ENCODE peak calls at places on chromosomes 11 and 22, in six cellular contexts. One of them, this sample, is unnamed.

GRCh38 chr11:4695442-4695841 is 2.2 kb downstream of the OR51E2 start:
- DNase-seq in HepG2: no peak
- DNase-seq in GM12878: no peak
- DNase-seq in GM12892: no peak
- DNase-seq in K562: no peak
- DNase-seq in H1: no peak
- DNase-seq in this sample: no peak

GRCh38 chr11:507727-508515 is 879 bp upstream of the RNH1 start:
- DNase-seq in GM12892: no peak
- DNase-seq in H1: no peak
- DNase-seq in GM12878: no peak
- DNase-seq in HepG2: no peak
- DNase-seq in K562: no peak
- DNase-seq in this sample: no peak

GRCh38 chr11:66625752-66626149 is 9.3 kb downstream of the RBM14 start:
- DNase-seq in GM12892: no peak
- DNase-seq in H1: no peak
- DNase-seq in HepG2: no peak
- DNase-seq in K562: no peak
- DNase-seq in GM12878: no peak
- DNase-seq in this sample: no peak

GRCh38 chr11:114090976-114091375 is 31.5 kb downstream of the ZBTB16 start:
- DNase-seq in H1: no peak
- DNase-seq in GM12878: no peak
- DNase-seq in HepG2: no peak
- DNase-seq in GM12892: no peak
- DNase-seq in K562: no peak
- DNase-seq in this sample: no peak

GRCh38 chr22:29341056-29341848 is 25.8 kb upstream of the RASL10A start:
- DNase-seq in HepG2: no peak
- DNase-seq in GM12892: no peak
- DNase-seq in K562: no peak
- DNase-seq in H1: no peak
- DNase-seq in GM12878: no peak
- DNase-seq in this sample: no peak

GRCh38 chr22:45684169-45684568 is 12.5 kb downstream of the ATXN10 start:
- DNase-seq in H1: no peak
- DNase-seq in K562: no peak
- DNase-seq in GM12878: no peak
- DNase-seq in GM12892: no peak
- DNase-seq in HepG2: no peak
- DNase-seq in this sample: no peak

GRCh38 chr11:99645934-99646333 is 625.2 kb downstream of the CNTN5 start:
- DNase-seq in GM12892: no peak
- DNase-seq in HepG2: no peak
- DNase-seq in GM12878: no peak
- DNase-seq in K562: no peak
- DNase-seq in H1: no peak
- DNase-seq in this sample: no peak

GRCh38 chr11:93922830-93923229 is 72.4 kb upstream of the VSTM5 start:
- DNase-seq in HepG2: peak; percentile 76
- DNase-seq in GM12892: no peak
- DNase-seq in GM12878: no peak
- DNase-seq in K562: no peak
- DNase-seq in H1: no peak
- DNase-seq in this sample: no peak

GRCh38 chr11:85685131-85685819 is 720 bp downstream of the CCDC89 start:
- DNase-seq in HepG2: no peak
- DNase-seq in GM12892: no peak
- DNase-seq in K562: no peak
- DNase-seq in GM12878: no peak
- DNase-seq in H1: no peak
- DNase-seq in this sample: no peak

GRCh38 chr11:111561801-111562325 is 21.3 kb downstream of the LAYN start:
- DNase-seq in K562: no peak
- DNase-seq in GM12878: no peak
- DNase-seq in H1: no peak
- DNase-seq in GM12892: no peak
- DNase-seq in HepG2: peak; percentile 63
- DNase-seq in this sample: no peak

GRCh38 chr11:120906752-120907151 is 117.2 kb upstream of the TBCEL start:
- DNase-seq in H1: no peak
- DNase-seq in GM12892: no peak
- DNase-seq in HepG2: no peak
- DNase-seq in GM12878: no peak
- DNase-seq in K562: no peak
- DNase-seq in this sample: no peak

GRCh38 chr22:32202539-32203180 is 2.2 kb downstream of the RFPL2 start:
- DNase-seq in GM12892: no peak
- DNase-seq in H1: peak; percentile 59
- DNase-seq in HepG2: peak; percentile 68
- DNase-seq in K562: peak; percentile 23
- DNase-seq in GM12878: no peak
- DNase-seq in this sample: no peak

GRCh38 chr22:48350456-48350855 is 1477.2 kb downstream of the BRD1 start:
- DNase-seq in K562: no peak
- DNase-seq in H1: no peak
- DNase-seq in HepG2: no peak
- DNase-seq in GM12878: no peak
- DNase-seq in GM12892: no peak
- DNase-seq in this sample: no peak

GRCh38 chr11:62054484-62055121 is 69.2 kb upstream of the INCENP start:
- DNase-seq in GM12878: no peak
- DNase-seq in H1: no peak
- DNase-seq in GM12892: no peak
- DNase-seq in HepG2: peak; percentile 78
- DNase-seq in K562: peak; percentile 58
- DNase-seq in this sample: no peak

GRCh38 chr11:76801736-76802135 is 18.6 kb downstream of the TSKU start:
- DNase-seq in K562: no peak
- DNase-seq in H1: no peak
- DNase-seq in GM12892: no peak
- DNase-seq in GM12878: no peak
- DNase-seq in HepG2: peak; percentile 61
- DNase-seq in this sample: no peak

GRCh38 chr11:66337103-66337899 is 1.1 kb upstream of the RIN1 start:
- DNase-seq in GM12892: no peak
- DNase-seq in H1: peak; percentile 44
- DNase-seq in GM12878: no peak
- DNase-seq in K562: peak; percentile 8
- DNase-seq in HepG2: no peak
- DNase-seq in this sample: no peak

GRCh38 chr22:35742342-35743100 is 24.8 kb downstream of the APOL5 start:
- DNase-seq in K562: peak; percentile 73
- DNase-seq in HepG2: no peak
- DNase-seq in GM12878: no peak
- DNase-seq in GM12892: no peak
- DNase-seq in H1: no peak
- DNase-seq in this sample: no peak

GRCh38 chr11:95791385-95792033 is 1.2 kb downstream of the CEP57 start:
- DNase-seq in K562: no peak
- DNase-seq in HepG2: no peak
- DNase-seq in GM12892: no peak
- DNase-seq in GM12878: no peak
- DNase-seq in H1: no peak
- DNase-seq in this sample: no peak

GRCh38 chr11:95792200-95792599 is 1.9 kb downstream of the CEP57 start:
- DNase-seq in H1: no peak
- DNase-seq in GM12892: no peak
- DNase-seq in K562: no peak
- DNase-seq in GM12878: no peak
- DNase-seq in HepG2: no peak
- DNase-seq in this sample: no peak

GRCh38 chr11:95794086-95794485 is 3.8 kb downstream of the CEP57 start:
- DNase-seq in K562: no peak
- DNase-seq in GM12878: no peak
- DNase-seq in H1: no peak
- DNase-seq in GM12892: no peak
- DNase-seq in HepG2: no peak
- DNase-seq in this sample: no peak

GRCh38 chr11:95792700-95793099 is 2.4 kb downstream of the CEP57 start:
- DNase-seq in K562: no peak
- DNase-seq in GM12892: no peak
- DNase-seq in H1: no peak
- DNase-seq in GM12878: no peak
- DNase-seq in HepG2: no peak
- DNase-seq in this sample: no peak

GRCh38 chr11:95793111-95793510 is 2.8 kb downstream of the CEP57 start:
- DNase-seq in GM12878: no peak
- DNase-seq in H1: no peak
- DNase-seq in GM12892: no peak
- DNase-seq in HepG2: no peak
- DNase-seq in K562: no peak
- DNase-seq in this sample: no peak
- TF ChIP-seq POLR2A in GM12878: no peak
- TF ChIP-seq POLR2A in H1: no peak
- TF ChIP-seq POLR2A in GM12892: no peak
- TF ChIP-seq POLR2A in HepG2: no peak
- TF ChIP-seq POLR2A in K562: no peak
- TF ChIP-seq POLR2A in this sample: no peak

GRCh38 chr11:70595016-70595415 is 196.7 kb downstream of the CTTN start:
- DNase-seq in K562: no peak
- DNase-seq in GM12878: no peak
- DNase-seq in H1: no peak
- DNase-seq in GM12892: no peak
- DNase-seq in HepG2: no peak
- DNase-seq in this sample: no peak

GRCh38 chr11:70596091-70596490 is 197.8 kb downstream of the CTTN start:
- DNase-seq in HepG2: no peak
- DNase-seq in H1: no peak
- DNase-seq in GM12878: no peak
- DNase-seq in GM12892: no peak
- DNase-seq in K562: no peak
- DNase-seq in this sample: no peak

GRCh38 chr11:70597751-70598377 is 199.5 kb downstream of the CTTN start:
- DNase-seq in K562: no peak
- DNase-seq in GM12878: no peak
- DNase-seq in HepG2: no peak
- DNase-seq in H1: no peak
- DNase-seq in GM12892: no peak
- DNase-seq in this sample: no peak

GRCh38 chr11:70595452-70595851 is 197.1 kb downstream of the CTTN start:
- DNase-seq in HepG2: no peak
- DNase-seq in K562: no peak
- DNase-seq in H1: no peak
- DNase-seq in GM12892: no peak
- DNase-seq in GM12878: no peak
- DNase-seq in this sample: no peak

GRCh38 chr11:70597006-70597555 is 198.8 kb downstream of the CTTN start:
- DNase-seq in K562: no peak
- DNase-seq in GM12878: no peak
- DNase-seq in GM12892: no peak
- DNase-seq in H1: no peak
- DNase-seq in HepG2: no peak
- DNase-seq in this sample: no peak
- TF ChIP-seq TAF1 in K562: no peak
- TF ChIP-seq TAF1 in GM12878: no peak
- TF ChIP-seq TAF1 in GM12892: no peak
- TF ChIP-seq TAF1 in H1: no peak
- TF ChIP-seq TAF1 in HepG2: no peak
- TF ChIP-seq TAF1 in this sample: no peak

DNA sequence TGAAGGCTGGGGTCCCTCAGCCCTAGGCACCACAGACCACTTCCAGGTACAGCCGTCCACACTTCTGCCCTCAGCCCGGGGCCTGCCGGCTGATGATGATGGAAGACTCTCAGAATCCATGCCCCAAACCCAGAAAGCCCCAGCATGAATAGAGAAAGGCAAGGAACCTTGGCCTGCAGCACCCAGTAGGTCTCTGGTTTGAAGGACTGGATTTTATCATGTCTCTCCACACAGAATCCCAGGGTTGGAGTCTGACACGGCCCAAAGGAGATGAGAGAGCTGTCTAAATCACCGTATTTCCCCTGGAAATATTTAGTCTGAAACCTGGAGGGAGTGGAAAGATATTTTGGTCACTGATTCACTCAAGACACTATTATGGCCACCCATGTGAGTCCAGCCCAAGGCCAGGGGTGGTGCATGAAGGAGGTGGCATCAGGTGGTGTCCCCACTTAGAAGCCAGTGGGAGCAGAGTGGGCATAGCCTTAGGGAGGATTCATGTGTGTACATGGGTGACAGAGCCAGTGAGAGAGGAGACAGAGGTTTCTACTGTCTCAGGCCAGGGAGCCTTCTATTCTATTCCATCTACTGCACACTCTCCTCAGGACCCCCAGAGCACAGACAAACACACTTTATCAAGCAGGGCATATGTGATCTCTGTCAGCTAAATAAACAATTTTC is 14.0 kb downstream of the TOP3B start:
- DNase-seq in GM12892: no peak
- DNase-seq in K562: no peak
- DNase-seq in H1: no peak
- DNase-seq in GM12878: no peak
- DNase-seq in HepG2: no peak
- DNase-seq in this sample: no peak
- TF ChIP-seq POLR2A in GM12892: no peak
- TF ChIP-seq POLR2A in K562: peak; percentile 20
- TF ChIP-seq POLR2A in H1: no peak
- TF ChIP-seq POLR2A in GM12878: no peak
- TF ChIP-seq POLR2A in HepG2: no peak
- TF ChIP-seq POLR2A in this sample: no peak

GRCh38 chr11:116179346-116179850 is 593.4 kb downstream of the BUD13 start:
- DNase-seq in H1: peak; percentile 33
- DNase-seq in K562: no peak
- DNase-seq in GM12892: no peak
- DNase-seq in GM12878: no peak
- DNase-seq in HepG2: no peak
- DNase-seq in this sample: no peak
- TF ChIP-seq TAF1 in H1: no peak
- TF ChIP-seq TAF1 in K562: no peak
- TF ChIP-seq TAF1 in GM12892: no peak
- TF ChIP-seq TAF1 in GM12878: no peak
- TF ChIP-seq TAF1 in HepG2: no peak
- TF ChIP-seq TAF1 in this sample: no peak

DNA sequence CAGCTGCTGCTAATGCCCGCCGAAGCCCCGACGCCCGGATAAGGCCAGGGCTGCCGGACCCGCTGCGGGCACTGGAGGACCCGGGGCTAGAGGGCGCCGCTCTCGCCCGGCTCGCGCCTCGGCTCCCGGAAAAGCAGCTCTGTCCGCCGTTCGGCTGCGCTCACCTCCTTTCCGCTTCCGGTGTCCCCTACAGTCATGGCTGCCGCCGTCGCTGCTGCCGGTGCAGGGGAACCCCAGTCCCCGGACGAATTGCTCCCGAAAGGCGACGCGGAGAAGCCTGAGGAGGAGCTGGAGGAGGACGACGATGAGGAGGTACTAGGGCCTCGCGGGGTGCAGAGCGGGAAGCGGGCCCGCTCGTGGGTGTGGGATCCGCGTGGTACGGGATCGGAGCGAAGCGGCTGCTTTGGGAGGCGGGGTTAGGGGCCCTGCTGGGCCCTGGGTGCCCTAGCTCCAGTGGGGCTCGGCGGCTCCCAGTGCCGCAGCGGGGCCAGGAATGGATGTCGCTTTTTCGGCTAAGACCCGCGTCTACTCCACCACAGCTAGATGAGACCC is at the start of gene TOMM22:
- DNase-seq in H1: peak; percentile 90
- DNase-seq in GM12878: peak; percentile 53
- DNase-seq in K562: peak; percentile 88
- DNase-seq in HepG2: peak; percentile 75
- DNase-seq in GM12892: peak; percentile 99
- DNase-seq in this sample: peak; percentile 97
- TF ChIP-seq POLR2A in H1: peak; percentile 94
- TF ChIP-seq POLR2A in GM12878: peak; percentile 99
- TF ChIP-seq POLR2A in K562: peak; percentile 93
- TF ChIP-seq POLR2A in HepG2: peak; percentile 93
- TF ChIP-seq POLR2A in GM12892: peak; percentile 96
- TF ChIP-seq POLR2A in this sample: peak; percentile 93

GRCh38 chr11:97622795-97623194 is 1233.0 kb downstream of the JRKL start:
- DNase-seq in K562: no peak
- DNase-seq in GM12892: no peak
- DNase-seq in H1: no peak
- DNase-seq in GM12878: no peak
- DNase-seq in HepG2: no peak
- DNase-seq in this sample: no peak
- TF ChIP-seq TAF1 in K562: no peak
- TF ChIP-seq TAF1 in GM12892: no peak
- TF ChIP-seq TAF1 in H1: no peak
- TF ChIP-seq TAF1 in GM12878: no peak
- TF ChIP-seq TAF1 in HepG2: no peak
- TF ChIP-seq TAF1 in this sample: no peak

This sample was measured in GM12891.